ENCODE peak calls at places on chromosomes 7 and 10, in nine cellular contexts. P is effector memory CD4-positive, alpha-beta T cell; C is ovary; F is endothelial cell of umbilical vein; Y is heart left ventricle; S is CD8-positive, alpha-beta memory T cell; A is aorta; H is Caco-2; B is cardiac muscle cell. G is an unnamed sample. For H3K4me1, the result is how much of the 10 kb centered on the place peaks cover.

GRCh38 chr7:117946201-117946633 is 73.0 kb upstream of the CTTNBP2 start:
- DNase-seq in Y (no peak), H (no peak), F (peak), S (no peak), B (no peak), P (no peak), C (no peak), A (no peak), G (no peak)

GRCh38 chr10:4941540-4942330 is 21.5 kb upstream of the AKR1C1 start:
- DNase-seq in C (no peak), Y (no peak), S (no peak), F (peak), A (no peak), B (no peak), H (peak), P (no peak), G (no peak)

GRCh38 chr7:111364413-111364812 is 197.9 kb downstream of the IMMP2L start:
- DNase-seq in Y (no peak), H (no peak), F (no peak), A (no peak), C (no peak), P (no peak), B (no peak), S (no peak), G (no peak)

GRCh38 chr10:17425584-17426262 is 28.7 kb downstream of the ST8SIA6 start:
- DNase-seq in P (peak), B (no peak), S (peak), C (no peak), H (no peak), A (no peak), Y (no peak), F (peak), G (peak)

GRCh38 chr7:29265208-29265923 is 70.8 kb downstream of the CHN2 start:
- DNase-seq in P (no peak), C (no peak), Y (no peak), B (no peak), F (peak), A (no peak), H (no peak), S (no peak), G (no peak)

GRCh38 chr10:102511562-102512274 is 7.9 kb downstream of the SUFU start:
- DNase-seq in C (no peak), B (no peak), S (no peak), F (no peak), H (no peak), A (peak), P (no peak), Y (no peak), G (no peak)

GRCh38 chr10:30346615-30347014 is 2.5 kb downstream of the MTPAP start:
- DNase-seq in A (no peak), P (no peak), B (no peak), S (no peak), C (no peak), H (no peak), Y (no peak), F (no peak), G (no peak)

GRCh38 chr10:132878091-132878729 is 64.2 kb downstream of the CFAP46 start:
- DNase-seq in F (no peak), C (peak), B (no peak), A (peak), S (no peak), H (no peak), Y (no peak), P (no peak), G (no peak)

GRCh38 chr7:1081931-1082401 is 5.9 kb upstream of the GPER1 start:
- DNase-seq in Y (no peak), S (no peak), B (no peak), C (no peak), F (peak), P (no peak), H (no peak), A (no peak), G (no peak)

GRCh38 chr7:99006739-99007424 is 128.6 kb downstream of the TRRAP start:
- DNase-seq in F (no peak), S (no peak), Y (no peak), A (no peak), P (no peak), B (no peak), H (no peak), C (no peak), G (peak)

GRCh38 chr7:106039486-106040060 is 72.5 kb downstream of the SYPL1 start:
- DNase-seq in H (no peak), A (no peak), C (peak), B (peak), S (no peak), P (no peak), F (no peak), Y (no peak), G (no peak)

GRCh38 chr7:103075337-103075918 is 488 bp downstream of the ARMC10 start:
- DNase-seq in F (peak), A (peak), P (peak), C (peak), Y (peak), H (peak), S (peak), B (peak), G (peak)

GRCh38 chr10:86162036-86162435 is 204.6 kb downstream of the GRID1 start:
- DNase-seq in Y (no peak), C (peak), S (no peak), P (no peak), H (no peak), B (no peak), F (no peak), A (peak), G (no peak)

GRCh38 chr7:100483101-100483727 is 513 bp upstream of the NYAP1 start:
- DNase-seq in F (peak), B (peak), Y (peak), C (peak), S (peak), A (peak), P (peak), H (peak), G (peak)

GRCh38 chr7:117873056-117873932 is at the start of gene CTTNBP2:
- DNase-seq in H (peak), P (no peak), Y (peak), S (no peak), C (peak), A (peak), B (peak), F (peak), G (no peak)

GRCh38 chr7:93055543-93056107 is 62.2 kb downstream of the SAMD9 start:
- DNase-seq in F (peak), C (no peak), B (peak), Y (no peak), S (peak), H (peak), A (no peak), P (no peak), G (no peak)

GRCh38 chr10:100803481-100803880 is 58.1 kb downstream of the PAX2 start:
- DNase-seq in H (no peak), S (no peak), P (no peak), F (no peak), B (no peak), C (no peak), A (peak), Y (no peak), G (no peak)

GRCh38 chr10:114486938-114487814 is 82.9 kb upstream of the AFAP1L2 start:
- DNase-seq in C (no peak), S (no peak), H (no peak), Y (no peak), P (no peak), F (peak), B (no peak), A (no peak), G (no peak)

GRCh38 chr7:20784311-20785210 is 2.1 kb downstream of the SP8 start:
- DNase-seq in S (no peak), C (no peak), B (peak), P (no peak), H (peak), A (no peak), Y (no peak), F (peak), G (no peak)

DNA sequence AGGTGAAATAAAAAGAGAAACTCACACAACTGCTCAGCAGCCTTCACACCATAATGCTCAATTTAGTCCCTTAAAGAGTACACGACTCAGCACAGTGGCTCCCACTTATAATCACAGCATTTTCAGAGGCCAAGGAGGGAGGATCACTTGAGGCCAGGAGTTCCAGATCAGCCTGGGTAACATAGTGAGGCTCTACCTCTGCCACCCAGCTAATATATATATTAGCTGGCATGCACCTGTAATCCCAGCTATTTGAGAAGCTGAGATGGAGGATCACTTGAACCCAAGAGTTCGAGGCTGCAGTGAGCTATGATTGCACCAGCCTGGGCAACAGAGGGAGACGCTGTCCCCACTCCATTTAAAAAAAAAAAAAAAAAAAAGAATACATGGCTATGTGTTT is 2.2 kb downstream of the ITIH2 start:
- DNase-seq in F (no peak), H (no peak), B (no peak), C (no peak), Y (no peak), S (no peak), A (no peak), P (no peak), G (no peak)
- H3K4me3 ChIP-seq in F (no peak), H (no peak), B (no peak), C (no peak), Y (no peak), S (no peak), A (no peak), P (no peak), G (no peak)

GRCh38 chr10:71661942-71662341 is 57.6 kb downstream of the C10orf105 start:
- DNase-seq in C (no peak), H (no peak), A (no peak), S (no peak), F (no peak), B (no peak), P (no peak), Y (no peak), G (no peak)

GRCh38 chr10:71660313-71660712 is 59.3 kb downstream of the C10orf105 start:
- DNase-seq in H (no peak), P (no peak), B (no peak), Y (no peak), S (no peak), C (no peak), A (no peak), F (no peak), G (no peak)

GRCh38 chr10:71659739-71660136 is 59.8 kb downstream of the C10orf105 start:
- DNase-seq in C (no peak), H (no peak), F (no peak), S (no peak), B (no peak), Y (no peak), P (no peak), A (no peak), G (no peak)

GRCh38 chr10:71659050-71659738 is 60.4 kb downstream of the C10orf105 start:
- DNase-seq in H (no peak), S (no peak), Y (no peak), A (no peak), C (no peak), B (no peak), F (no peak), P (no peak), G (no peak)

GRCh38 chr10:71661060-71661622 is 58.4 kb downstream of the C10orf105 start:
- DNase-seq in A (no peak), P (no peak), F (no peak), C (no peak), Y (no peak), H (no peak), S (no peak), B (no peak), G (no peak)
- H3K4me1 ChIP-seq in A (under half), P (under half), F (under half), C (under half), Y (under half), H (under half), S (under half), B (under half), G (under half)

GRCh38 chr7:68461430-68461829 is 1136.8 kb upstream of the AUTS2 start:
- DNase-seq in P (no peak), B (no peak), S (no peak), F (no peak), Y (no peak), H (no peak), C (no peak), A (no peak), G (no peak)
- H3K4me3 ChIP-seq in P (no peak), B (no peak), S (no peak), F (no peak), Y (no peak), H (no peak), C (no peak), A (no peak), G (no peak)

GRCh38 chr10:62054825-62055224 is 153.3 kb downstream of the ARID5B start:
- DNase-seq in P (no peak), C (no peak), S (no peak), F (no peak), A (no peak), Y (no peak), H (no peak), B (no peak), G (no peak)

GRCh38 chr10:62053860-62054259 is 152.4 kb downstream of the ARID5B start:
- DNase-seq in P (no peak), H (no peak), F (no peak), S (no peak), B (no peak), Y (no peak), A (no peak), C (no peak), G (no peak)

GRCh38 chr10:62056219-62056618 is 154.7 kb downstream of the ARID5B start:
- DNase-seq in B (no peak), A (no peak), P (no peak), Y (no peak), H (no peak), S (no peak), F (no peak), C (no peak), G (no peak)

GRCh38 chr10:62052276-62052675 is 150.8 kb downstream of the ARID5B start:
- DNase-seq in B (no peak), Y (no peak), A (no peak), S (no peak), F (no peak), C (no peak), H (no peak), P (no peak), G (no peak)

DNA sequence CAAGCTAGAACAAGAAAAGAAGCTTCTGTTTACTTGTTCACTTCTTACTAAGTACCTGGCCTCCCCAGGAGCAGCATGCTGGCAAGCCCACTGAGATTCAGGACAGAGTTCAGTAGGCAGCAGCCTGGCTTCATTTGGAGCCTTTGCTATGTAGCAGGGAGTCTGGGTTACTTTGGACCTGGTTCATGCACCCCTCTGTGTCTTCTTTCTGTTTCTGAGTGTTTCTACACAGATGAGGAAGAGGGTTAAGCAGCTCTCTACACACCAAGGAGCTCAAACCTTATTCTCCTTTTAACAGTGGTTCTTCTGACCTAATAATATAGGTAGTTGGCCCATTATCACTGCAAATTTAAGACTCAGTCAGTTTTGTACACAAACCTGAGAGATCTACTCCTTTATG is 152.9 kb downstream of the ARID5B start:
- DNase-seq in B (no peak), A (no peak), P (no peak), F (no peak), C (no peak), S (no peak), Y (no peak), H (no peak), G (no peak)
- H3K4me1 ChIP-seq in B (under half), A (under half), P (under half), F (under half), C (under half), S (half or more), Y (half or more), H (half or more), G (under half)

DNA sequence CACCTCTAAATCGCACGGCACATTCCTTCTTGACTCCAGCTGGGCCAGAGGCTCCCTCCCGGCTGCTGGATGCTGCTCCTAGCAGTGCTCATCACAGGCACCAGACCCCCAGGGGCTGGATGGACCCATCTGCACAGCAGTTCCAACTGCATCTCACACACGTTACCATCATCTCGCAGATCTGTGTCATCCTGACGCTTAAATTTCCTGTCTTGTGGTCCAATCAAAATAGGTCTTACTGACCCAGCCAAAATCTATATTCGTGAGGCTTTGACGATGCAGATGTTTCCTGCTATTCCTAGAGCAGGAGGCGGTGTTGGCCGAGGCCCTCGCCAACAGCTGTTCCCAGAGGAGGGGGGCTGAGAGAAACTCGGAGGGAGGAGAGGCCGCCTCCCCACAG is 108.0 kb downstream of the MKI67 start:
- DNase-seq in F (peak), H (no peak), S (no peak), C (no peak), Y (peak), A (no peak), P (no peak), B (no peak), G (no peak)
- H3K4me3 ChIP-seq in F (no peak), H (no peak), S (no peak), C (no peak), Y (no peak), A (no peak), P (no peak), B (no peak), G (no peak)

G was measured in CD8-positive, alpha-beta T cell.